ENCODE peak calls at places on chromosome 22, in ten cellular contexts. M is caudate nucleus; K is GM12892; X is HCEC 1CT; I is activated naive CD8-positive, alpha-beta T cell treated with anti-CD3 and anti-CD28 coated beads, Interleukin-2, amount 50 U/mL, for 24 hours; B is HTR-8/SVneo; W is stimulated activated CD4-positive, alpha-beta T cell treated with anti-CD3 and anti-CD28 coated beads, Interleukin-2, amount 100 ng/mL, for 48 hours; Q is C1 segment of cervical spinal cord; G is DMS153; Y is ELF-1. F is an unnamed sample.

GRCh38 chr22:38781033-38781432 is 12.9 kb downstream of the DNAL4 start:
- DNase-seq in I (no peak), X (no peak), Q (no peak), K (no peak), M (peak; percentile 25), B (no peak), Y (no peak), G (no peak), W (no peak), F (no peak)

GRCh38 chr22:35883028-35883620 is 145.5 kb downstream of the RBFOX2 start:
- DNase-seq in Y (peak; percentile 38), M (no peak), X (peak; percentile 41), K (no peak), B (peak; percentile 21), W (no peak), G (peak; percentile 28), Q (no peak), I (no peak), F (peak; percentile 73)

GRCh38 chr22:19453718-19454117 is 6.2 kb upstream of the C22orf39 start:
- DNase-seq in G (no peak), X (no peak), B (no peak), K (no peak), M (no peak), Q (no peak), W (no peak), I (no peak), Y (no peak), F (no peak)

GRCh38 chr22:43514476-43515157 is 102.8 kb downstream of the MPPED1 start:
- DNase-seq in W (no peak), M (no peak), Q (no peak), G (no peak), B (no peak), K (no peak), X (no peak), Y (no peak), I (no peak), F (no peak)

GRCh38 chr22:23837496-23837859 is 1.3 kb downstream of the DERL3 start:
- DNase-seq in Y (no peak), G (no peak), K (no peak), Q (no peak), M (no peak), I (no peak), B (no peak), W (no peak), X (no peak), F (no peak)

GRCh38 chr22:24486501-24486921 is 8.6 kb upstream of the UPB1 start:
- DNase-seq in W (no peak), I (no peak), M (no peak), B (no peak), G (no peak), Y (no peak), Q (no peak), K (no peak), X (peak; percentile 76), F (peak; percentile 52)

GRCh38 chr22:24175160-24175808 is 6.0 kb upstream of the SUSD2 start:
- DNase-seq in B (peak; percentile 59), Y (peak; percentile 81), Q (peak; percentile 31), X (peak; percentile 59), M (peak; percentile 64), W (peak; percentile 63), I (peak; percentile 74), G (no peak), K (peak; percentile 72), F (peak; percentile 61)

GRCh38 chr22:50548046-50548912 is 2.6 kb downstream of the KLHDC7B start:
- DNase-seq in Q (no peak), K (peak; percentile 77), X (no peak), G (no peak), B (no peak), I (peak; percentile 69), W (no peak), Y (no peak), M (no peak), F (no peak)

GRCh38 chr22:43726296-43726695 is 85.8 kb downstream of the EFCAB6 start:
- DNase-seq in M (no peak), K (no peak), I (no peak), W (no peak), G (no peak), B (no peak), Y (no peak), Q (no peak), X (no peak), F (no peak)

GRCh38 chr22:27788889-27789288 is 12.7 kb downstream of the MN1 start:
- DNase-seq in K (no peak), M (no peak), W (no peak), I (no peak), G (no peak), B (no peak), Q (no peak), Y (no peak), X (no peak), F (no peak)

GRCh38 chr22:43053176-43053575 is 36.0 kb downstream of the TTLL1 start:
- DNase-seq in W (no peak), B (no peak), Y (peak; percentile 83), M (no peak), K (no peak), Q (no peak), G (no peak), I (no peak), X (no peak), F (no peak)

GRCh38 chr22:31313366-31314147 is 21.3 kb upstream of the PIK3IP1 start:
- DNase-seq in K (no peak), Q (peak; percentile 59), W (peak; percentile 69), I (peak; percentile 77), M (peak; percentile 65), B (peak; percentile 44), X (peak; percentile 34), G (peak; percentile 98), Y (peak; percentile 93), F (peak; percentile 78)

GRCh38 chr22:30829901-30830550 is 135.4 kb downstream of the OSBP2 start:
- DNase-seq in B (peak; percentile 67), G (no peak), I (no peak), Y (no peak), X (peak; percentile 99), W (no peak), K (no peak), Q (no peak), M (no peak), F (peak; percentile 92)